ENCODE peak calls at places on chromosomes 12 and 14, in ten cellular contexts. A, V, U, J, H, X, W, T, M and D are unnamed samples.

GRCh38 chr14:55477680-55478079 is 37.3 kb upstream of the TBPL2 start:
- DNase-seq in W (no peak), M (no peak), H (no peak), U (no peak), V (no peak), T (peak), A (peak), J (no peak), X (no peak), D (no peak)

GRCh38 chr12:62194616-62195015 is 65.6 kb upstream of the USP15 start:
- DNase-seq in W (no peak), J (peak), V (no peak), U (no peak), X (no peak), M (no peak), T (no peak), A (no peak), H (no peak), D (peak)

GRCh38 chr12:110269622-110270124 is 11.4 kb upstream of the ATP2A2 start:
- DNase-seq in V (no peak), M (peak), T (no peak), J (peak), W (peak), U (no peak), H (peak), A (no peak), X (peak), D (no peak)

GRCh38 chr12:101455685-101456084 is 19.5 kb upstream of the SPIC start:
- DNase-seq in U (no peak), X (no peak), J (no peak), H (peak), M (no peak), V (peak), W (no peak), T (no peak), A (no peak), D (no peak)

GRCh38 chr12:30818562-30818961 is 63.8 kb upstream of the CAPRIN2 start:
- DNase-seq in X (no peak), A (no peak), T (no peak), H (no peak), M (no peak), U (no peak), W (no peak), V (no peak), J (no peak), D (no peak)

GRCh38 chr12:116266631-116267349 is 10.7 kb downstream of the MED13L start:
- DNase-seq in J (no peak), V (no peak), W (peak), T (no peak), A (no peak), M (no peak), X (no peak), H (no peak), U (no peak), D (no peak)

GRCh38 chr14:55430024-55430690 is 10.3 kb downstream of the TBPL2 start:
- DNase-seq in V (no peak), U (no peak), H (peak), W (peak), X (peak), J (peak), T (peak), A (no peak), M (no peak), D (peak)

GRCh38 chr14:54893151-54893760 is 9.4 kb downstream of the GCH1 start:
- DNase-seq in A (no peak), T (peak), J (peak), X (peak), H (peak), W (peak), U (no peak), V (no peak), M (peak), D (peak)

GRCh38 chr12:94795520-94795919 is 145.2 kb upstream of the TMCC3 start:
- DNase-seq in J (peak), A (no peak), M (peak), X (peak), T (no peak), U (no peak), V (no peak), W (peak), H (no peak), D (no peak)

GRCh38 chr12:104999347-104999685 is 13.2 kb downstream of the NOPCHAP1 start:
- DNase-seq in V (no peak), W (no peak), H (no peak), X (no peak), J (peak), M (no peak), U (no peak), T (no peak), A (no peak), D (no peak)

GRCh38 chr12:49283541-49284429 is 11.2 kb upstream of the PRPH start:
- DNase-seq in U (no peak), W (no peak), J (peak), A (no peak), T (no peak), V (no peak), H (no peak), M (no peak), X (no peak), D (no peak)

GRCh38 chr14:103889313-103890051 is 38.8 kb upstream of the TDRD9 start:
- DNase-seq in T (peak), A (no peak), H (no peak), U (no peak), J (no peak), X (no peak), V (no peak), W (no peak), M (no peak), D (no peak)

GRCh38 chr12:52149651-52150241 is 42.1 kb downstream of the KRT80 start:
- DNase-seq in V (no peak), A (no peak), X (peak), T (no peak), U (no peak), J (no peak), M (no peak), W (no peak), H (no peak), D (no peak)

GRCh38 chr14:68968051-68968450 is 11.1 kb downstream of the ACTN1 start:
- DNase-seq in U (peak), A (no peak), T (no peak), H (no peak), V (peak), W (no peak), M (no peak), J (no peak), X (no peak), D (no peak)

GRCh38 chr12:114285554-114285953 is 120.4 kb downstream of the TBX5 start:
- DNase-seq in T (no peak), J (no peak), U (no peak), V (no peak), A (no peak), M (no peak), W (no peak), H (no peak), X (no peak), D (no peak)

GRCh38 chr14:99672506-99673327 is 11.4 kb upstream of the CYP46A1 start:
- DNase-seq in V (no peak), U (peak), T (no peak), W (no peak), H (peak), M (no peak), A (no peak), X (no peak), J (no peak), D (no peak)

GRCh38 chr12:24895612-24896011 is 53.3 kb downstream of the BCAT1 start:
- DNase-seq in T (no peak), M (no peak), J (no peak), V (no peak), U (no peak), A (no peak), X (no peak), W (peak), H (no peak), D (no peak)

GRCh38 chr12:23473071-23473470 is 476.4 kb downstream of the SOX5 start:
- DNase-seq in T (no peak), A (no peak), M (no peak), W (no peak), U (no peak), H (no peak), X (no peak), J (no peak), V (no peak), D (no peak)

GRCh38 chr12:24909667-24910066 is 39.2 kb downstream of the BCAT1 start:
- DNase-seq in V (no peak), H (peak), J (peak), A (peak), T (peak), M (peak), X (peak), U (no peak), W (peak), D (no peak)

GRCh38 chr12:123519151-123520001 is 14.1 kb downstream of the RILPL1 start:
- DNase-seq in U (peak), X (peak), J (peak), T (peak), A (peak), M (peak), W (peak), V (no peak), H (no peak), D (no peak)

GRCh38 chr12:2640709-2641108 is 154.1 kb upstream of the FKBP4 start:
- DNase-seq in H (peak), J (peak), U (peak), V (no peak), W (peak), M (peak), X (peak), T (no peak), A (peak), D (no peak)

GRCh38 chr14:22333408-22334274 is 255.4 kb downstream of the DAD1 start:
- DNase-seq in T (peak), V (no peak), W (peak), H (no peak), U (no peak), A (no peak), J (peak), M (no peak), X (peak), D (no peak)

GRCh38 chr12:89327477-89328094 is 24.7 kb downstream of the DUSP6 start:
- DNase-seq in M (no peak), V (no peak), H (no peak), A (no peak), U (peak), J (no peak), W (no peak), T (no peak), X (no peak), D (no peak)

GRCh38 chr12:3042394-3042793 is 34.8 kb upstream of the TSPAN9 start:
- DNase-seq in V (no peak), W (no peak), A (peak), X (no peak), J (no peak), H (peak), T (peak), U (no peak), M (no peak), D (no peak)

GRCh38 chr14:104865069-104865630 is at the start of gene CEP170B:
- DNase-seq in T (peak), J (peak), U (no peak), V (peak), W (peak), M (no peak), H (no peak), X (peak), A (peak), D (no peak)

GRCh38 chr12:14910090-14910915 is 24.6 kb upstream of the MGP start:
- DNase-seq in T (no peak), U (no peak), X (no peak), W (peak), J (no peak), V (no peak), H (peak), M (no peak), A (no peak), D (no peak)

GRCh38 chr12:124428136-124428791 is 133.4 kb downstream of the RFLNA start:
- DNase-seq in M (peak), X (no peak), A (peak), T (peak), U (no peak), J (peak), W (no peak), H (peak), V (no peak), D (no peak)

GRCh38 chr14:35161231-35161630 is 38.9 kb downstream of the PRORP start:
- DNase-seq in H (no peak), A (no peak), X (peak), V (peak), M (no peak), T (no peak), W (peak), U (no peak), J (no peak), D (no peak)

GRCh38 chr12:101407438-101408345 is at the start of gene ARL1:
- DNase-seq in M (peak), T (peak), U (peak), H (peak), J (peak), A (peak), X (peak), W (peak), V (peak), D (peak)

GRCh38 chr12:59077153-59077930 is 157.0 kb upstream of the LRIG3 start:
- DNase-seq in M (no peak), T (peak), X (no peak), J (peak), V (no peak), U (no peak), A (no peak), H (no peak), W (peak), D (no peak)

GRCh38 chr14:66483322-66483721 is 2.8 kb upstream of the CCDC196 start:
- DNase-seq in H (no peak), J (no peak), M (no peak), W (no peak), X (no peak), A (no peak), U (no peak), V (no peak), T (peak), D (peak)

GRCh38 chr14:59339526-59339925 is 125.7 kb downstream of the GPR135 start:
- DNase-seq in A (no peak), H (no peak), J (no peak), T (no peak), X (no peak), U (no peak), V (no peak), M (no peak), W (no peak), D (no peak)

GRCh38 chr12:98007963-98008362 is 507.4 kb upstream of the TMPO start:
- DNase-seq in H (no peak), J (no peak), A (no peak), W (no peak), M (no peak), U (no peak), X (no peak), T (no peak), V (no peak), D (no peak)

GRCh38 chr12:3724096-3724805 is 28.7 kb downstream of the CRACR2A start:
- DNase-seq in W (no peak), V (no peak), H (no peak), J (no peak), X (no peak), U (no peak), M (no peak), T (no peak), A (no peak), D (no peak)

GRCh38 chr14:85402546-85403162 is 127.3 kb upstream of the FLRT2 start:
- DNase-seq in T (no peak), H (no peak), U (no peak), X (no peak), V (no peak), J (no peak), A (no peak), W (peak), M (no peak), D (no peak)

GRCh38 chr12:1852076-1852475 is 31.7 kb downstream of the LRTM2 start:
- DNase-seq in H (peak), W (no peak), A (no peak), V (no peak), U (no peak), M (no peak), X (no peak), T (no peak), J (no peak), D (peak)

GRCh38 chr14:99026471-99026870 is 245.5 kb downstream of the BCL11B start:
- DNase-seq in W (no peak), A (no peak), J (no peak), U (no peak), T (no peak), X (peak), V (no peak), M (no peak), H (peak), D (no peak)